ENCODE peak calls at places on chromosome 21, in nine cellular contexts. M, O, B, P, L, N, H, Q and D are unnamed samples.

GRCh38 chr21:28018741-28019669 is 973.7 kb downstream of the LTN1 start:
- DNase-seq in Q (no peak), N (no peak), P (no peak), L (no peak), M (no peak), O (no peak), B (no peak), H (no peak), D (no peak)

GRCh38 chr21:20641251-20641650 is 357.0 kb upstream of the NCAM2 start:
- DNase-seq in H (no peak), Q (no peak), M (no peak), L (no peak), O (no peak), N (no peak), B (no peak), P (no peak), D (no peak)

GRCh38 chr21:15015622-15016471 is 49.0 kb downstream of the NRIP1 start:
- DNase-seq in O (no peak), N (no peak), Q (no peak), L (no peak), P (no peak), M (no peak), B (no peak), H (no peak), D (no peak)

GRCh38 chr21:17428484-17428869 is 84.4 kb upstream of the CXADR start:
- DNase-seq in B (no peak), Q (no peak), M (no peak), N (no peak), H (no peak), O (no peak), P (no peak), L (no peak), D (no peak)

GRCh38 chr21:42555756-42556438 is 42.2 kb downstream of the SLC37A1 start:
- DNase-seq in H (no peak), N (no peak), B (peak), O (no peak), Q (no peak), M (no peak), L (no peak), P (peak), D (no peak)

GRCh38 chr21:35565204-35565611 is 495.1 kb downstream of the SETD4 start:
- DNase-seq in M (no peak), B (no peak), L (no peak), N (no peak), P (no peak), Q (peak), H (no peak), O (no peak), D (no peak)

GRCh38 chr21:42386034-42386591 is 9.7 kb downstream of the TMPRSS3 start:
- DNase-seq in B (no peak), Q (peak), O (no peak), P (peak), M (no peak), L (peak), H (no peak), N (no peak), D (no peak)

GRCh38 chr21:26049803-26050202 is 120.8 kb downstream of the APP start:
- DNase-seq in B (no peak), H (no peak), O (no peak), P (no peak), N (no peak), Q (no peak), M (no peak), L (no peak), D (no peak)

GRCh38 chr21:44485254-44485793 is 30.0 kb downstream of the LRRC3 start:
- DNase-seq in Q (no peak), N (peak), P (no peak), L (no peak), M (peak), B (no peak), H (peak), O (peak), D (no peak)

GRCh38 chr21:31191553-31191952 is 152.5 kb downstream of the TIAM1 start:
- DNase-seq in B (no peak), O (no peak), H (no peak), P (no peak), L (no peak), N (no peak), M (no peak), Q (no peak), D (no peak)

GRCh38 chr21:29487154-29487553 is 188.4 kb downstream of the BACH1 start:
- DNase-seq in O (no peak), M (no peak), L (no peak), P (no peak), N (no peak), Q (no peak), B (no peak), H (no peak), D (no peak)

GRCh38 chr21:44658913-44659595 is 1.3 kb downstream of the KRTAP12-3 start:
- DNase-seq in L (no peak), H (no peak), P (no peak), Q (no peak), N (no peak), M (no peak), O (no peak), B (no peak), D (no peak)

GRCh38 chr21:44082648-44083436 is 24.4 kb upstream of the PWP2 start:
- DNase-seq in M (no peak), L (no peak), N (no peak), O (no peak), B (peak), H (no peak), P (no peak), Q (peak), D (no peak)

GRCh38 chr21:43300496-43301423 is 126.2 kb downstream of the SIK1 start:
- DNase-seq in P (no peak), O (no peak), M (no peak), Q (no peak), H (no peak), B (no peak), N (no peak), L (no peak), D (no peak)

GRCh38 chr21:25827513-25827912 is 92.7 kb downstream of the GABPA start:
- DNase-seq in Q (no peak), L (no peak), O (no peak), P (no peak), M (no peak), H (no peak), B (no peak), N (no peak), D (no peak)

GRCh38 chr21:38311765-38312164 is 55.0 kb downstream of the KCNJ15 start:
- DNase-seq in Q (no peak), M (no peak), B (no peak), N (no peak), O (no peak), L (no peak), P (no peak), H (no peak), D (no peak)

GRCh38 chr21:14763695-14764064 is 217.6 kb upstream of the SAMSN1 start:
- DNase-seq in O (no peak), B (no peak), P (no peak), H (no peak), N (no peak), Q (no peak), L (no peak), M (no peak), D (no peak)

DNA sequence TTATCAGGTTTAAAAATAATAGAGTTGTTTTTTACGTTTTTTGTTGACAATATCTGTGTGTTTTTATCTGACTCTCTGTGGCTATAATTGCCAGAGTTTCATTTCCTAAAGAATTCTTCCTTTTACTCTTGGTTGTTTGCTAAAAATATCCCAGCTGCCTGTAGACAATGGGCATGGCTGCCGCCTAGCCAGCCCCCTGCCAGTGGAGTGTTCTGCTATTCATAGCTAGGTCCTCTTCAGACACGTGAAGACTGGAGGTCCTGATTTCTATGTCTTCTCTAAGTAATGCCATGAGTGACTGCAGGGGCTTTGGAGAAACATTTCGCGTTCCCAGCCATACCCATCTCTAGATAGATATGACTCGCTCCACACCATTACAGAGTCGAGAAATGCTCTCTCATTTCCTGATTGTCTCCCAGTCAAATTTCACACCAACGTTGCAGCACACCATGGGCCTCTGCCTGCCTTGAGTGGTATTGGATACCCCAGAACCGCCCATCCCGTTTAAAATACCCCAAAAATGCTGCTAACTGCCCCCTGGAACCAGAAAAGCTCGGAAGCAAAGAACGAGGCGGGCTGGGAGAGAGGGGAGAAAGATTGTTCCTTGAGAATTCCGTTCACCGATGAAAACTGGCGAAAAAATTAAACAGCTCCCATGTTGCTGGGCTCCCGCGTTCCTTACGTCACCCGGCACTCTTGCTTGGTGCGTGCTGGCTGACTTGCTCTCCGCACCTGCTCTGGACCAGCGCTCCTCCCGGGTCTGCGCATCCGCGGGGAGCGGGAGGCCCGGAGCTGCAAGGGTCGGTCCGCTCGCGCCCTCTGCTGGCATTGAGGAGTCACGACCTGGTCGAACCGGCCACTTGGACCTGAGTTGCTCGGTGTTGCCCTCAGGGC is 99.3 kb upstream of the BACE2 start:
- DNase-seq in L (peak), P (peak), N (peak), O (peak), Q (peak), M (peak), B (peak), H (peak), D (peak)
- TF ChIP-seq POLR2AphosphoS5 in L (no peak), P (no peak), N (no peak), O (no peak), Q (peak), M (no peak), B (no peak), H (no peak), D (no peak)

DNA sequence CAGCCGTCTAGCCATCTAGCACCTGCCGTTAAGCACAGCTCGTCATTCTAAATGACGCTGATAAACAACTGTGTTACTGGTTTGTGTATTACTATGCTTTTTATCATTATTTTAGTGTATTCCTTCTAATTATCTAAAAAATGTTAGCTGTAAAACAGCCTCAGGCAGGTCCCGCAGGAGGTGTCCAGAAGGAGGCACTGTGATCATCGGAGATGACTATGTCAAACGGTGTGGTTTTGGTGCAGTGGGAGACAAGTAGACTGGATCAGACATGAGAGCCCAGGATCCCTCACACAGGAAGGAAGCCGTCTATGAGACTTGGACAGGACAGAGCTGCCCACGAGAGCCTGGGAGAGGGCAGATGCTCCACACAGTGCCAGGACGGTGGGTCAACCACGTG is 55.3 kb upstream of the COL6A1 start:
- DNase-seq in M (no peak), H (no peak), N (no peak), L (no peak), B (no peak), Q (no peak), P (no peak), O (no peak), D (no peak)
- TF ChIP-seq CTCF in M (peak), H (peak), N (no peak), L (no peak), B (no peak), Q (no peak), P (no peak), O (no peak), D (no peak)

GRCh38 chr21:45957551-45957950 is 24.0 kb upstream of the COL6A1 start:
- DNase-seq in L (no peak), N (no peak), M (no peak), H (no peak), Q (no peak), P (peak), O (no peak), B (peak), D (no peak)
- TF ChIP-seq POLR2AphosphoS5 in L (no peak), N (no peak), M (no peak), H (no peak), Q (no peak), P (no peak), O (no peak), B (no peak), D (no peak)

GRCh38 chr21:36584980-36585940 is 105.3 kb upstream of the CLDN14 start:
- DNase-seq in N (no peak), B (no peak), H (no peak), O (no peak), Q (no peak), M (no peak), P (no peak), L (no peak), D (no peak)

GRCh38 chr21:36591326-36591970 is 107.5 kb upstream of the SIM2 start:
- DNase-seq in O (no peak), H (no peak), M (no peak), P (no peak), Q (no peak), B (no peak), L (no peak), N (no peak), D (no peak)

GRCh38 chr21:36587388-36587787 is 107.5 kb upstream of the CLDN14 start:
- DNase-seq in O (no peak), L (no peak), N (no peak), H (no peak), B (no peak), P (no peak), M (no peak), Q (no peak), D (no peak)

GRCh38 chr21:36583591-36583990 is 103.7 kb upstream of the CLDN14 start:
- DNase-seq in H (no peak), N (no peak), Q (no peak), M (no peak), B (no peak), L (no peak), O (peak), P (no peak), D (no peak)

DNA sequence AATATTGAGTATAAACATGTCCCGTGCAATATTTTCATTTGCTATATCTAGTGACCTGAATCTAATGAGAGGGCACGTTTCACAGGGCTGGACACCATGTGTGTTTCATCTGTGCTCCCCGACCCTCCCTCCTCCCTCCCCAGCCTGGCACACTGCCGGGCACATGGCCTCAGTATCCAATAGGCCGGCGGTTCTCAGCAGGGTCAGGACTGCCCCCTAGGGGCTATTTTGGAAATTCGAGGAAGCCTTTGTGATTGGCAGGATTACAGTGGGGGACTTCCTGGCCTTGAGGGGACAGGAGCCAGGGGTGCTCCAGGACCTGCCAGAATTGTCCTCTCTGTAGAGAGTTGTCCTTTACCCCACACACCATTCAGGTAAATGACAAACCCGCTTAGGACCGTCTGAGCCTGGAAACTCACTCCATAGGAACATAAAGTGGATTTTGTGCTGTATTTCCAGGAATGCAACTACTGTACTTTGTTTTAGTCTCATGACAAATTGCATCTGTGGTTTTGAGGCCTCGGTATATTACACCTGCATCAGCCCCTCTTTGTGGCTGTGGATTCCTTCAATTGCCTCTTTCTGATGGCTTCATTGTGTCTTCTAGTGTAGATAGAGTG is 109.5 kb upstream of the SIM2 start:
- DNase-seq in P (no peak), Q (peak), M (peak), O (peak), H (no peak), N (no peak), L (peak), B (no peak), D (no peak)
- TF ChIP-seq CTCF in P (no peak), Q (peak), M (peak), O (peak), H (peak), N (peak), L (peak), B (peak), D (no peak)